ENCODE peak calls at places on chromosome 1, in seven cellular contexts. One of them, this sample, is unnamed.

GRCh38 chr1:56963667-56964066 is 2.1 kb downstream of the C8B start:
- DNase-seq in memory B cell: no peak
- DNase-seq in tibial nerve: no peak
- DNase-seq in lower leg skin: no peak
- DNase-seq in amygdala: no peak
- DNase-seq in AG20443: no peak
- DNase-seq in kidney: no peak
- DNase-seq in this sample: no peak

GRCh38 chr1:111392460-111392945 is 35.0 kb downstream of the OVGP1 start:
- DNase-seq in memory B cell: no peak
- DNase-seq in tibial nerve: no peak
- DNase-seq in lower leg skin: no peak
- DNase-seq in amygdala: no peak
- DNase-seq in AG20443: no peak
- DNase-seq in kidney: no peak
- DNase-seq in this sample: no peak

GRCh38 chr1:115507256-115507589 is 134.5 kb upstream of the VANGL1 start:
- DNase-seq in memory B cell: no peak
- DNase-seq in tibial nerve: no peak
- DNase-seq in lower leg skin: no peak
- DNase-seq in amygdala: no peak
- DNase-seq in AG20443: peak; percentile 67
- DNase-seq in kidney: no peak
- DNase-seq in this sample: peak; percentile 19

GRCh38 chr1:61140056-61140549 is 57.7 kb downstream of the NFIA start:
- DNase-seq in memory B cell: no peak
- DNase-seq in tibial nerve: no peak
- DNase-seq in lower leg skin: no peak
- DNase-seq in amygdala: no peak
- DNase-seq in AG20443: no peak
- DNase-seq in kidney: no peak
- DNase-seq in this sample: no peak

GRCh38 chr1:31814041-31814511 is 1.7 kb downstream of the SPOCD1 start:
- DNase-seq in memory B cell: no peak
- DNase-seq in tibial nerve: no peak
- DNase-seq in lower leg skin: peak; percentile 80
- DNase-seq in amygdala: no peak
- DNase-seq in AG20443: peak; percentile 5
- DNase-seq in kidney: no peak
- DNase-seq in this sample: no peak

GRCh38 chr1:90045853-90046563 is 51.1 kb downstream of the ZNF326 start:
- DNase-seq in memory B cell: peak; percentile 3
- DNase-seq in tibial nerve: no peak
- DNase-seq in lower leg skin: no peak
- DNase-seq in amygdala: no peak
- DNase-seq in AG20443: peak; percentile 42
- DNase-seq in kidney: no peak
- DNase-seq in this sample: peak; percentile 2

GRCh38 chr1:234589064-234589765 is 20.8 kb downstream of the IRF2BP2 start:
- DNase-seq in memory B cell: no peak
- DNase-seq in tibial nerve: no peak
- DNase-seq in lower leg skin: no peak
- DNase-seq in amygdala: no peak
- DNase-seq in AG20443: no peak
- DNase-seq in kidney: no peak
- DNase-seq in this sample: no peak

GRCh38 chr1:7613106-7613850 is 157.8 kb upstream of the VAMP3 start:
- DNase-seq in memory B cell: no peak
- DNase-seq in tibial nerve: no peak
- DNase-seq in lower leg skin: no peak
- DNase-seq in amygdala: no peak
- DNase-seq in AG20443: no peak
- DNase-seq in kidney: peak; percentile 54
- DNase-seq in this sample: no peak

GRCh38 chr1:161721738-161722343 is 497 bp downstream of the FCRLB start:
- DNase-seq in memory B cell: no peak
- DNase-seq in tibial nerve: no peak
- DNase-seq in lower leg skin: no peak
- DNase-seq in amygdala: no peak
- DNase-seq in AG20443: peak; percentile 76
- DNase-seq in kidney: no peak
- DNase-seq in this sample: no peak

GRCh38 chr1:225447649-225448048 is 19.8 kb upstream of the LBR start:
- DNase-seq in memory B cell: no peak
- DNase-seq in tibial nerve: peak; percentile 15
- DNase-seq in lower leg skin: no peak
- DNase-seq in amygdala: no peak
- DNase-seq in AG20443: peak; percentile 64
- DNase-seq in kidney: peak; percentile 88
- DNase-seq in this sample: no peak

GRCh38 chr1:18110598-18110939 is 3.0 kb downstream of the IGSF21 start:
- DNase-seq in memory B cell: no peak
- DNase-seq in tibial nerve: no peak
- DNase-seq in lower leg skin: no peak
- DNase-seq in amygdala: no peak
- DNase-seq in AG20443: no peak
- DNase-seq in kidney: no peak
- DNase-seq in this sample: no peak

GRCh38 chr1:83626603-83627002 is 372.3 kb downstream of the TTLL7 start:
- DNase-seq in memory B cell: no peak
- DNase-seq in tibial nerve: no peak
- DNase-seq in lower leg skin: no peak
- DNase-seq in amygdala: no peak
- DNase-seq in AG20443: no peak
- DNase-seq in kidney: no peak
- DNase-seq in this sample: peak; percentile 78

GRCh38 chr1:116666747-116667576 is 571 bp downstream of the IGSF3 start:
- DNase-seq in memory B cell: no peak
- DNase-seq in tibial nerve: no peak
- DNase-seq in lower leg skin: no peak
- DNase-seq in amygdala: no peak
- DNase-seq in AG20443: peak; percentile 37
- DNase-seq in kidney: no peak
- DNase-seq in this sample: peak; percentile 70

GRCh38 chr1:20199410-20199809 is 13.1 kb upstream of the PLA2G2C start:
- DNase-seq in memory B cell: no peak
- DNase-seq in tibial nerve: no peak
- DNase-seq in lower leg skin: no peak
- DNase-seq in amygdala: no peak
- DNase-seq in AG20443: no peak
- DNase-seq in kidney: no peak
- DNase-seq in this sample: no peak

GRCh38 chr1:24896596-24897262 is 33.3 kb downstream of the RUNX3 start:
- DNase-seq in memory B cell: no peak
- DNase-seq in tibial nerve: no peak
- DNase-seq in lower leg skin: peak; percentile 75
- DNase-seq in amygdala: no peak
- DNase-seq in AG20443: peak; percentile 6
- DNase-seq in kidney: peak; percentile 48
- DNase-seq in this sample: no peak

GRCh38 chr1:23273450-23274133 is 56.3 kb upstream of the HTR1D start:
- DNase-seq in memory B cell: no peak
- DNase-seq in tibial nerve: no peak
- DNase-seq in lower leg skin: peak; percentile 77
- DNase-seq in amygdala: no peak
- DNase-seq in AG20443: peak; percentile 53
- DNase-seq in kidney: no peak
- DNase-seq in this sample: no peak

GRCh38 chr1:167474191-167474641 is 44.1 kb downstream of the CD247 start:
- DNase-seq in memory B cell: no peak
- DNase-seq in tibial nerve: no peak
- DNase-seq in lower leg skin: no peak
- DNase-seq in amygdala: no peak
- DNase-seq in AG20443: no peak
- DNase-seq in kidney: no peak
- DNase-seq in this sample: no peak

GRCh38 chr1:198417041-198417440 is 123.4 kb downstream of the ATP6V1G3 start:
- DNase-seq in memory B cell: no peak
- DNase-seq in tibial nerve: no peak
- DNase-seq in lower leg skin: no peak
- DNase-seq in amygdala: no peak
- DNase-seq in AG20443: peak; percentile 26
- DNase-seq in kidney: no peak
- DNase-seq in this sample: no peak

GRCh38 chr1:87314101-87314500 is 14.6 kb upstream of the LMO4 start:
- DNase-seq in memory B cell: no peak
- DNase-seq in tibial nerve: no peak
- DNase-seq in lower leg skin: no peak
- DNase-seq in amygdala: no peak
- DNase-seq in AG20443: no peak
- DNase-seq in kidney: no peak
- DNase-seq in this sample: no peak

GRCh38 chr1:58155418-58156123 is 391.0 kb downstream of the OMA1 start:
- DNase-seq in memory B cell: no peak
- DNase-seq in tibial nerve: no peak
- DNase-seq in lower leg skin: no peak
- DNase-seq in amygdala: no peak
- DNase-seq in AG20443: no peak
- DNase-seq in kidney: no peak
- DNase-seq in this sample: peak; percentile 26

GRCh38 chr1:87702455-87702854 is 373.8 kb downstream of the LMO4 start:
- DNase-seq in memory B cell: no peak
- DNase-seq in tibial nerve: no peak
- DNase-seq in lower leg skin: no peak
- DNase-seq in amygdala: no peak
- DNase-seq in AG20443: no peak
- DNase-seq in kidney: no peak
- DNase-seq in this sample: no peak

GRCh38 chr1:66168467-66168887 is 365.5 kb upstream of the SGIP1 start:
- DNase-seq in memory B cell: no peak
- DNase-seq in tibial nerve: no peak
- DNase-seq in lower leg skin: no peak
- DNase-seq in amygdala: no peak
- DNase-seq in AG20443: peak; percentile 22
- DNase-seq in kidney: no peak
- DNase-seq in this sample: no peak

GRCh38 chr1:55443175-55443933 is 228.2 kb upstream of the USP24 start:
- DNase-seq in memory B cell: no peak
- DNase-seq in tibial nerve: peak; percentile 82
- DNase-seq in lower leg skin: peak; percentile 97
- DNase-seq in amygdala: no peak
- DNase-seq in AG20443: peak; percentile 94
- DNase-seq in kidney: peak; percentile 85
- DNase-seq in this sample: no peak

GRCh38 chr1:185856482-185856881 is 122.3 kb downstream of the HMCN1 start:
- DNase-seq in memory B cell: no peak
- DNase-seq in tibial nerve: no peak
- DNase-seq in lower leg skin: no peak
- DNase-seq in amygdala: no peak
- DNase-seq in AG20443: no peak
- DNase-seq in kidney: no peak
- DNase-seq in this sample: no peak

GRCh38 chr1:228006034-228006792 is 585 bp upstream of the WNT3A start:
- DNase-seq in memory B cell: no peak
- DNase-seq in tibial nerve: no peak
- DNase-seq in lower leg skin: peak; percentile 77
- DNase-seq in amygdala: no peak
- DNase-seq in AG20443: peak; percentile 19
- DNase-seq in kidney: no peak
- DNase-seq in this sample: no peak

This sample was measured in NCI-H146.